ENCODE peak calls at places on chromosomes 16 and 17, in seven cellular contexts. J is GM23248; X is NT2/D1; P is neural progenitor cell; H is IMR-90; I is fibroblast of lung; L is CD8-positive, alpha-beta T cell. Q is an unnamed sample.

GRCh38 chr17:32755045-32755805 is 121.7 kb downstream of the MYO1D start:
- DNase-seq in X (no peak), J (peak; percentile 82), I (peak; percentile 66), P (peak; percentile 51), H (peak; percentile 76), L (no peak), Q (no peak)

GRCh38 chr17:65183736-65184135 is 46.6 kb downstream of the RGS9 start:
- DNase-seq in X (peak; percentile 74), P (peak; percentile 76), J (peak; percentile 55), I (peak; percentile 68), L (no peak), H (peak; percentile 70), Q (peak; percentile 51)

GRCh38 chr17:44541884-44542581 is 15.3 kb upstream of the FZD2 start:
- DNase-seq in H (no peak), I (no peak), X (no peak), L (no peak), P (peak; percentile 89), J (no peak), Q (peak; percentile 70)

GRCh38 chr17:32931686-32932085 is 3.7 kb downstream of the TMEM98 start:
- DNase-seq in J (peak; percentile 39), P (no peak), H (peak; percentile 40), L (no peak), I (peak; percentile 65), X (no peak), Q (no peak)

GRCh38 chr16:17375388-17376304 is 95.1 kb downstream of the XYLT1 start:
- DNase-seq in X (no peak), P (no peak), I (no peak), J (no peak), H (no peak), L (no peak), Q (no peak)

GRCh38 chr17:67531291-67531690 is 154.2 kb downstream of the PITPNC1 start:
- DNase-seq in P (no peak), H (no peak), L (no peak), X (no peak), I (peak; percentile 19), J (no peak), Q (no peak)

GRCh38 chr17:6098466-6099180 is 28.4 kb downstream of the WSCD1 start:
- DNase-seq in J (no peak), X (no peak), P (peak; percentile 53), I (no peak), H (no peak), L (no peak), Q (no peak)

GRCh38 chr17:68598074-68598473 is 3.1 kb downstream of the FAM20A start:
- DNase-seq in P (no peak), X (no peak), J (no peak), L (no peak), H (no peak), I (no peak), Q (no peak)

GRCh38 chr16:6427621-6428020 is 905.0 kb upstream of the RBFOX1 start:
- DNase-seq in X (no peak), J (no peak), P (no peak), I (no peak), H (no peak), L (no peak), Q (no peak)

GRCh38 chr16:23478566-23478965 is 25.6 kb upstream of the COG7 start:
- DNase-seq in H (no peak), I (no peak), P (no peak), J (no peak), X (no peak), L (no peak), Q (no peak)
- H3K36me3 ChIP-seq in H (peaks cover 56% of the 10 kb centered on the region), I (peaks cover 22% of the 10 kb centered on the region), P (no peaks in the 10 kb centered on the region), J (peaks cover 6% of the 10 kb centered on the region), X (peaks cover 92% of the 10 kb centered on the region), L (peaks cover 44% of the 10 kb centered on the region), Q (peaks cover 75% of the 10 kb centered on the region)

GRCh38 chr17:50272246-50272645 is 2.0 kb upstream of the TMEM92 start:
- DNase-seq in J (no peak), X (no peak), L (no peak), P (no peak), I (no peak), H (no peak), Q (no peak)
- H3K4me3 ChIP-seq in J (peak overlapping the region; percentile 75), X (no peak overlapping the region), L (no peak overlapping the region), P (no peak overlapping the region), I (peak overlapping the region; percentile 66), H (no peak overlapping the region), Q (peak overlapping the region; percentile 50)

GRCh38 chr17:1351967-1352366 is 48.1 kb downstream of the YWHAE start:
- DNase-seq in H (no peak), J (no peak), P (no peak), L (no peak), I (no peak), X (no peak), Q (no peak)
- H3K36me3 ChIP-seq in H (peaks cover 52% of the 10 kb centered on the region), J (peaks cover 46% of the 10 kb centered on the region), P (peaks cover 24% of the 10 kb centered on the region), L (peaks cover 43% of the 10 kb centered on the region), I (peaks cover 11% of the 10 kb centered on the region), X (peaks cover 64% of the 10 kb centered on the region), Q (peaks cover 47% of the 10 kb centered on the region)

DNA sequence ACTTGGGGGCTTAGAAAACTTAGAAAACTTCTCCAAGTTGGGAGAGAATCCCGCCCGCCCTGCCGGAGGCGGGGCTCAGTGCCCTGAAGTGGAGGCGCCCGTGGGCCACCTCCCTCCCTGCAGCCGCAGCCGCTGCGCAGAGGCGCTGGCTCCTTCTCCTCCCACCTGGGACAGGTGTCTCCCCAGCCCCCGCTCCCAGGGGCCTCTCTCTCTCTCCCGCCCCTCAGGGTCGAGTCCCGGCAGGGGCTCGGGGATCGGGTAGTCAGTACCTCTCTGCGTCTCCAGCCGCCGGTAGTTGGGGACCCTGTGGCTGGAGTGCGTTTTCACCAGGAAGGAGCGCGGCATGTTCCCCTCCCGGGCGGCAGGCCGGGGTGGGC is 257 bp downstream of the SNAI3 start:
- DNase-seq in J (peak; percentile 37), X (no peak), H (no peak), P (no peak), I (no peak), L (no peak), Q (no peak)
- H3K4me3 ChIP-seq in J (peak overlapping the region; percentile 59), X (peak overlapping the region; percentile 51), H (peak overlapping the region; percentile 43), P (peak overlapping the region; percentile 66), I (peak overlapping the region; percentile 57), L (peak overlapping the region; percentile 87), Q (peak overlapping the region; percentile 33)

Q was measured in MG63.